ENCODE peak calls at places on chromosomes 16 and 17, in five cellular contexts. V is HL-60, J is RWPE1, Z is WERI-Rb-1, C is dorsolateral prefrontal cortex. H is an unnamed sample.

GRCh38 chr17:45160505-45161287 is 979 bp upstream of the HEXIM2 start:
- DNase-seq in V (peak), C (no peak), J (no peak), Z (peak), H (peak)

GRCh38 chr17:31412511-31412910 is 21.0 kb downstream of the RAB11FIP4 start:
- DNase-seq in J (no peak), V (no peak), Z (peak), C (no peak), H (no peak)

GRCh38 chr17:29180051-29180787 is at the start of gene MYO18A:
- DNase-seq in J (peak), Z (peak), C (peak), V (peak), H (peak)

GRCh38 chr16:79360267-79360666 is 240.3 kb downstream of the MAF start:
- DNase-seq in C (no peak), J (peak), Z (no peak), V (no peak), H (no peak)

GRCh38 chr17:31147507-31148202 is 52.9 kb downstream of the NF1 start:
- DNase-seq in J (no peak), C (no peak), Z (no peak), V (no peak), H (peak)

GRCh38 chr17:68353121-68353521 is 61.8 kb downstream of the ARSG start:
- DNase-seq in Z (no peak), C (no peak), J (no peak), V (no peak), H (peak)

GRCh38 chr17:17722081-17722905 is 41.0 kb downstream of the RAI1 start:
- DNase-seq in Z (no peak), C (peak), V (no peak), J (no peak), H (peak)

GRCh38 chr17:34885076-34885475 is 76.2 kb downstream of the CCT6B start:
- DNase-seq in J (no peak), C (no peak), Z (peak), V (no peak), H (no peak)

GRCh38 chr17:16910341-16910740 is 61.6 kb downstream of the TNFRSF13B start:
- DNase-seq in C (no peak), V (no peak), J (no peak), Z (no peak), H (no peak)

GRCh38 chr16:88358033-88358481 is 24.7 kb upstream of the ZNF469 start:
- DNase-seq in V (no peak), J (no peak), C (no peak), Z (no peak), H (no peak)

GRCh38 chr16:70604407-70605283 is 41.7 kb upstream of the IL34 start:
- DNase-seq in V (no peak), C (no peak), Z (no peak), J (no peak), H (no peak)

GRCh38 chr16:19361587-19361986 is 56.1 kb upstream of the TMC5 start:
- DNase-seq in V (no peak), Z (no peak), C (no peak), J (no peak), H (no peak)

GRCh38 chr16:17138801-17139200 is 332.0 kb downstream of the XYLT1 start:
- DNase-seq in V (no peak), J (no peak), Z (no peak), C (no peak), H (peak)

GRCh38 chr17:41665566-41666335 is 22.9 kb upstream of the EIF1 start:
- DNase-seq in Z (peak), J (peak), V (peak), C (peak), H (peak)

GRCh38 chr16:47258874-47259461 is 115.2 kb upstream of the NETO2 start:
- DNase-seq in J (peak), V (peak), C (no peak), Z (no peak), H (peak)

GRCh38 chr16:28326881-28327610 is 34.7 kb downstream of the SBK1 start:
- DNase-seq in J (peak), C (no peak), V (peak), Z (peak), H (peak)

GRCh38 chr16:14500791-14501190 is 129.3 kb downstream of the PARN start:
- DNase-seq in V (no peak), C (no peak), Z (no peak), J (no peak), H (peak)

DNA sequence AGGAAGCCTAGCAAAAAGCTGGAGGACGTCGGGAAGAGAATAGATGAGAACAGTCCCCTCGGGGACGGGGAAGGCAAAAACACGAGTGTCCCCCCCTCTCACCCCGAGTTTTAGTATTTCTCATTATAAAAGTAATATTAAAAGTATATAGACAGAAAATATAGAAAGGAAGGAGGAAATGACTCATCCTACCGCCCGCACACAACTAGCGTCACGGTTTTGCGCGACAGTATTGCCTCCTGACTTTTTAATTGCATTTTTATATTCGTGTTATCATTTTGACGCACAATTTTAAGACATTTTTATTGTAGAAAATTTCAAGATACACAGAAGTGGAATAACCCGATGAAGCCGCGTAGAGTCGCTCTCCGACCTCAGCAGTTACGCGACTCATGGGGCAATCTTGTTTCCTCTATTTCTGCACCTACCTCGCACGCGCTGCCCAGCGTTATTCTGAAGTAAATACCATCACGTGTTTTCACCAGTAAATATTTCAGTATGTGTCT is 652 bp upstream of the SLC25A19 start:
- DNase-seq in C (no peak), Z (no peak), J (peak), V (peak), H (peak)
- TF ChIP-seq CTCF in C (peak), Z (no peak), J (peak), V (peak), H (peak)

DNA sequence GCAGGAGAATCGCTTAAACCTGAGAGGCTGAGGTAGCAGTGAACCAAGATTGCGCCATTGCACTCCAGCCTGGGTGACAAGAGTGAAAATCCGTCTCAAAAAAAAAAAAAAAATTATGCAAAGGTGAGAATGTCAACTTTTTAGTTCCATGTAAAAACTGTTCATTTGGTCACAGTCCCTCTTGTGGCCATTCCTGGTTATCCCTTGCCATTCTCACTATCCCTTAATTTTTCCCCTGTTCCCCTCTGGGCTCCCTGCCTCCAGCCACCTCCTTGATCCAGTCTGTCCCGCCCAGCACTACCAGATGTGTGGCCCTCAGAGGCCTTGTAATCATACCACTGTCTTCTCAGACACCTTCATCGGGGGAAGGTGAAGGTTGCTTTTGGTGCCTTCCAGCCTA is 23.4 kb downstream of the DCAF7 start:
- DNase-seq in Z (no peak), C (no peak), J (no peak), V (no peak), H (peak)
- TF ChIP-seq CTCF in Z (peak), C (peak), J (peak), V (no peak), H (peak)

DNA sequence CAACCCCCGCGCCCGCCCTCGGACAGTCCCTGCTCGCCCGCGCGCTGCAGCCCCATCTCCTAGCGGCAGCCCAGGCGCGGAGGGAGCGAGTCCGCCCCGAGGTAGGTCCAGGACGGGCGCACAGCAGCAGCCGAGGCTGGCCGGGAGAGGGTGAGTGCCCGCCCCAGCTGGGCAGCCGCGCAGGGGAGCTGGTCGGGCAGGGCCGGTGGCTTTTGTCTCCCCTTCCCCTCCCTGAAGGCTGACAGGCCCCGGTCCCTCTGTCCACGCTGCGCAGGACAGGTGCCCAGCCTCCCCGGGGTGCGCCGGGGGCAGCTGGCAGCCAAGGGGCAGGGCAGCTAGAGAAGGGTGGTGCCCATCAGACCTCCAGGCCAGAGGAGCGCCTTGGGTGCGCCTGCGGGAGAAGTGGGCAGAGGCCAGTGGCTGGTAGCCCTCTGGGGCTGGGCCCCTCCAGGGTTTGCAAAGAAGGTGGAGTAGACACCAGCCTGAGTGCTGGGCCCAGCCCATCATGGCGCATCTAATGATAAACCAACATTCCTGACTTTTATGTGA is 278 bp downstream of the ITGB4 start:
- DNase-seq in V (no peak), Z (no peak), J (no peak), C (no peak), H (no peak)
- TF ChIP-seq CTCF in V (no peak), Z (no peak), J (no peak), C (no peak), H (no peak)

DNA sequence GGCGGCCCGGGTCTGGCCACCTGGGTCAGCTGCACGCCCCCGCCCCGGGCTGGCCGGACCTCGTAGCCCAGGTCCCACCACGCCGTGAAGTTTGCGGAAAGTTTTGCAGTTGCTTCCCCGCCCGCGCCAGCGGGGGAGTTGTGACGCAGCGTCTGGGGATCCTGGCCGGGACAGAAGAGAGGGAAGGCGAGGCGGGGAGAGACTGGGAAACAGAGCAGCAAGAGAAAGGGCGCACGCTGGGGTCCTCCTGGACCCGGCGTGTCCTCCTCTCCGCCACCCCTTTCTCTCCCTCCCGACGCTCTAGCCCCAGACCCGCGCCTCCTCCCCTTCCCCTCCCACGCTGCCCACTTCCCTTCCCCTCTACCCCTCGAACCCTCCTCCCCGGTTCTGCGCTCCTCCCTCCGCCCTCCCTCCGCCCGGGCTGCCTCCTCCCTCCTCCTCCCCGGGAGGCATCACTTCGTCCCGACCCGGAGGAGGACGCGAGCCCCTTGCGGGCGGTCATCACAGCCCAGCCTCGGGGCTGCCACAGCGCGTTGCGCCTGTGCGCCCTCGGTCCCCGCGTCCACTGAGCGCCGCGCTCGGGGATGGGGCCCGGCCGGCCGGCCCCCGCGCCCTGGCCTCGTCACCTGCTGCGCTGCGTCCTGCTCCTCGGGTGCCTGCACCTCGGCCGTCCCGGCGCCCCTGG is at the start of gene MRC2:
- DNase-seq in V (peak), J (peak), Z (no peak), C (no peak), H (peak)
- TF ChIP-seq CTCF in V (no peak), J (no peak), Z (no peak), C (no peak), H (no peak)

DNA sequence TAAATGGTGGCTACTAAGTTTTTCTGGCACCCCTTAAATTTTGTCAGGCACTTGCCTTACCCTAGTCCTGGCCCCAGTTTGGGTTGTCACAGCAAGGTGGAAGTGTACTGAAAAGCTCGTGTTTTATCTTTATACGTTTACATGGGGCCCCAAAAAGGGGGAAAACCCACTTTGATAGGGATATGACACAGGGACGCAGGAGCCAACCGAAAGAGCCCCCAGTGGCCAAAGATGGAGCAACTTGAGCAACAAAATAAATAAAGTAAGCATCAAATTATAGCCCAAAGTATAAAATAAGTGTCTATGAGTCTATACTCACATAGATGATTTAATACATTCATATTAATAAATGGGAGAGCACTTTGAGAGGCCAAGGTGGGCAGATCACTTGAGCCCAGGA is 5.0 kb upstream of the CETP start:
- DNase-seq in J (no peak), Z (no peak), C (no peak), V (no peak), H (no peak)
- TF ChIP-seq CTCF in J (no peak), Z (no peak), C (no peak), V (no peak), H (no peak)

DNA sequence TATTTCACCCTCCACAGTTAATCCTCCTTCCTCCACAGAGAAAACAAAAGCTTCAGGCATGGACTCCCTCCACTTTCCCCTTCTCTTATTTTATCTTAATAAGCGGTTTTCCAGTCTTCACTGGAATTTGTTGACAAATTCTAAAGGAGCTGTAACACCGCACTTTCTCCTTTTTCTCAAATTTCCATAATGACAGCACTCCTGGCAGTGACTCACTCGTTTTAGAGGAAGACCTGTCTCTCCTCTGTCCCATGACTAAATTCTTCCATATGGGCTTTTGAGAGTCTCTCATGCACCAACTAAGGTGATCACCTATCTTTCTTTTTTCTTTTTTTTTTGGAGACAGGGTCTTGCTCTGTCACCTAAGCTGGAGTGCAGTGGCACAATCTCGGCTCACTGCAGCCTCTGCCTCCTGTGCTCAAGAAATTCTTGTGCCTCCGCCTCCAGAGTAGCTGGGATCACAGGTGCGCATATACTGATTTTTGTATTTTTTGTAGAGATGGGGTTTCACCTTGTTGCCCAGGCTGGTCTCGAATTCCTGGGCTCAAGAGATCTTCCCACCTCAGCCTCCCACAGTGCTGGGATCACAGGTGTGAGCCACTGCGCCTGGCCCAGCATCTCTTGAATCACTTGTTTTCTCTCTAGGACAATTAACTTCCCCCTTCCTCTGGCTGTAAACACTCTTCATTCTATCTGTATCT is 7.7 kb downstream of the ITGAM start:
- DNase-seq in J (no peak), Z (no peak), V (no peak), C (no peak), H (no peak)
- TF ChIP-seq CTCF in J (no peak), Z (no peak), V (no peak), C (no peak), H (no peak)

DNA sequence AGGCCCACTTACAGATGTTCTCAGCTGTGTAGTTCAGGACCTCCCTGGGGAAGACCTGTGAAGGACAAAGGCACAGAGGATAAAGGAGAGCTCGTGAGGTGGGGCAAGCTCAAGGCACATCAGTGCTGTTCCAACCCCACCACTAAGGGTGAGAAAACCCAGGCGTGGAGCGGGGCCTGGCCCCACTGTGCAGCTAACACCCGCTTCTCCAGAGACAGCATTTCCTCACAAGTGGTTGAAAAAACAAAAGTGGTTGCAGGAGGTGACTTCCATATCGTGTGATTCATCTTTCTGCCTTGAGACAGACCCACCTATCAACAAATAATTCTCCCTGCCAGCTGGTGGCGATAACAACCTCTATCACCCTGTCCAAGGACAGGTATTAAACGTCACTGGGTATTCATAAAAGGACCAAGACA is 30.0 kb downstream of the SNN start:
- DNase-seq in J (peak), C (no peak), Z (peak), V (no peak), H (no peak)
- TF ChIP-seq CTCF in J (no peak), C (no peak), Z (peak), V (no peak), H (no peak)

GRCh38 chr17:7237761-7238417 is 1.4 kb downstream of the PHF23 start:
- DNase-seq in C (peak), V (peak), J (no peak), Z (peak), H (peak)

GRCh38 chr17:7240375-7240774 is 1.1 kb upstream of the PHF23 start:
- DNase-seq in V (peak), Z (no peak), C (no peak), J (no peak), H (no peak)

GRCh38 chr17:7241047-7241733 is 1.1 kb downstream of the GABARAP start:
- DNase-seq in J (no peak), Z (no peak), V (no peak), C (no peak), H (no peak)

GRCh38 chr17:7238418-7239090 is 703 bp downstream of the PHF23 start:
- DNase-seq in V (no peak), J (peak), C (no peak), Z (peak), H (no peak)

DNA sequence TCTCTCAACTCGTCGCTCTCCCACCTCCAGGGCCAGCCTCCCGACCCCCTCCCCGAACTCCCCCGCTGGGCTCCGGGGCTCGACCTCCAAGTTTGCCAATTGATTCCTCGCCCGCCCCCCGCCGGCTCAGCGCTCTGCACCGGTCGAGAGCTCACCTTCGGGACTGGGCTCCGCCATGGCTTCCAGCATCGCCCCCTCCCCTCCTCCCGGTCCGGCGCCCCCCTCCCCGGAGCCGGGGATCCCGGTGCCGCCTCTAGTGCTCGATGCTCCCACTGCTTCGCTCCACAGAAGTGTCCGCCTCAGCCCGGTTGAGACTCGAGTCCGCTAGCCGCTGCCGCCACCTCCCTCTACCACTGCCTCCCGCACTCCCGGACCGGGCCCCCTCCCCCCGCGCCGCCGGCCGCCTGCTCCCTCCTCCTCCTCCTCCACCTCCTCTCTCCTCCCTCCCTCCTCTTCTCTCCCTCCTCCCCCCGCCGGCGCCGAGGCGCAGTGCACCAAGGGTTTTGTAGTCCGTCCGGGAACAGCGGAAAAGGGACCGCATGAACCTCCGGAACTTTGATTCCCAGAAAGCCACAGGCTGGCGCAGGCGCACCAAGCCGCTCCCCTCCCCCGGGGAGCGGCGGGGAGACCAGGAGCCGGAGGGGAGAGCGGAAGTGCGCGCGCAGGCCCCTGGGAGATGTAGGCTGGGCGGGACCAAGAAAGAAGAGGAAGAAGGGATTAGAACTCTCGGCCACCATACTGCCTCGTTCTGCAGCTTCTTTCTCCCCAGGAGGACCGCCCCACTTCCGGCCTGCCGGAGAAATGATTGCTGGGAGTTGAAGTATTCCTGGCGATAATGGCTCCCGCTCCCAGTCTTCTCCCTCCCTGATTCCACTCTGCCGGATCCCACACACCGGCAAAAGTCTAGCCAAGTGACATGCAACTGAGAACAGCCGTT is at the start of gene PHF23:
- DNase-seq in V (peak), Z (peak), J (peak), C (peak), H (peak)
- TF ChIP-seq CTCF in V (no peak), Z (no peak), J (no peak), C (no peak), H (no peak)

H was measured in fibroblast of mammary gland.